ENCODE peak calls at places on chromosomes 2 and 18, in four cellular contexts. E is SK-N-SH, C is HepG2, W is K562. F is an unnamed sample.
A peak's percentile ranks its signal among the peaks of the same experiment; 100 is the strongest.

GRCh38 chr2:83587309-83587708 is 871.8 kb downstream of the SUCLG1 start:
- DNase-seq in E (no peak), C (no peak), W (no peak), F (no peak)

GRCh38 chr2:148745151-148745851 is 100.8 kb downstream of the EPC2 start:
- DNase-seq in W (no peak), E (no peak), C (no peak), F (no peak)

GRCh38 chr2:156190532-156190931 is 142.0 kb downstream of the NR4A2 start:
- DNase-seq in C (no peak), W (no peak), E (no peak), F (no peak)

GRCh38 chr2:200054681-200055468 is 99.5 kb downstream of the MAIP1 start:
- DNase-seq in W (no peak), C (peak; percentile 47), E (no peak), F (peak; percentile 83)

GRCh38 chr2:106104332-106105062 is 89.6 kb downstream of the UXS1 start:
- DNase-seq in W (peak; percentile 79), C (peak; percentile 72), E (peak; percentile 81), F (peak; percentile 65)

GRCh38 chr2:197873293-197873701 is 68.9 kb downstream of the PLCL1 start:
- DNase-seq in W (no peak), C (no peak), E (no peak), F (peak; percentile 19)

GRCh38 chr18:27461957-27462356 is 276.8 kb upstream of the CHST9 start:
- DNase-seq in W (peak; percentile 21), C (no peak), E (no peak), F (no peak)

GRCh38 chr2:98608962-98609604 is 694 bp downstream of the UNC50 start:
- DNase-seq in E (peak; percentile 71), C (no peak), W (peak; percentile 35), F (peak; percentile 16)

GRCh38 chr2:61220768-61221167 is 58.8 kb downstream of the C2orf74 start:
- DNase-seq in C (no peak), W (no peak), E (no peak), F (no peak)
- TF ChIP-seq MAX in C (no peak), W (no peak), E (no peak), F (no peak)

GRCh38 chr2:206836722-206837121 is 71.3 kb downstream of the FASTKD2 start:
- DNase-seq in C (no peak), W (no peak), E (no peak), F (no peak)
- TF ChIP-seq FOXJ3 in C (no peak), W (no peak), E (no peak), F (no peak)

DNA sequence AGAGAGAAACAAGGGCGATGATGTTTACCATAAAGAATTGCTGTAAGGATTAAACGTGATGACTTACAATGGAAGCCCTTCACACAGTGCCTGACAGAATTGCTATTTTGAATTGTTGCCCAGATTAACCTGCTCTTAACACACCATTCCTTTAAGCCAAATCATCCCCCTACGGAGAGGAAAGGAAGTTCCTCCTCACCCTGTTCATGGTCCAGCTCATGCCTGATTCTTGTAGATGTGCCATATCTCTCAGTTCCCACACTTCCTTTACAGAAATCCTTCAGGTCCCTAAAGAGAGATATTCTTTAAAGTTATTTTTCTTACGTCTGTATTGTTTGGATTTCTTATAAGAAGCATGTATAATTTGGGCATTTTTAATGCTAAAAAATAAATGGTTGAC is 127.5 kb upstream of the DAPL1 start:
- DNase-seq in C (no peak), W (no peak), E (no peak), F (no peak)
- TF ChIP-seq MAX in C (no peak), W (no peak), E (no peak), F (no peak)

GRCh38 chr18:47771922-47772321 is 158.5 kb downstream of the SMAD2 start:
- DNase-seq in C (no peak), E (no peak), W (no peak), F (no peak)
- TF ChIP-seq FOXJ3 in C (no peak), E (no peak), W (no peak), F (no peak)

GRCh38 chr2:62319061-62319460 is 123.1 kb downstream of the B3GNT2 start:
- DNase-seq in W (no peak), E (no peak), C (no peak), F (no peak)
- TF ChIP-seq MAX in W (no peak), E (no peak), C (no peak), F (no peak)

GRCh38 chr2:235485362-235485761 is 8.5 kb upstream of the AGAP1 start:
- DNase-seq in E (no peak), C (no peak), W (peak; percentile 39), F (no peak)
- TF ChIP-seq FOXJ3 in E (no peak), C (no peak), W (no peak), F (no peak)

DNA sequence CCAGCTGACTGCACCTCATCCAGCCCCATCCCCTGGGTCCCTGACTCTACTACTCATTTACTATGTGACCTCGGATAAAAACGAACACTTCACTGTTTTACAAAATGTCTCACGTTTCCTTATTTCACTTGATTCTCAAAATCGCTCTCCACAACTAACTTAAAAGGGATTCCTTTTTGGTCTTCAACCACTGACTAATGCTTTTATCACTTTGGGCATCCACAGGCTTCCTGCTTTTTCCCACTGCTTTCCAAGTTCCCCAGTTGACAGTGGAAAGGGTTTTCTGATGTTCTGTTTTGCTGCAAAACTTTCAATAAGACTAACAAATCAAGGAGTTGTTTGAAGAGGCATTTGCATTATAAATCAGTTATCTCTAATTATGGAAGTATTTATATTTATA is 24.1 kb downstream of the EIF2AK3 start:
- DNase-seq in W (no peak), C (no peak), E (no peak), F (no peak)
- TF ChIP-seq MAX in W (no peak), C (no peak), E (no peak), F (no peak)

GRCh38 chr2:201888476-201888875 is 82.1 kb downstream of the CDK15 start:
- DNase-seq in E (no peak), W (no peak), C (no peak), F (no peak)

GRCh38 chr2:201886504-201886903 is 80.2 kb downstream of the CDK15 start:
- DNase-seq in W (no peak), C (no peak), E (no peak), F (no peak)

GRCh38 chr2:201891676-201892075 is 85.3 kb downstream of the CDK15 start:
- DNase-seq in W (no peak), C (no peak), E (no peak), F (no peak)

GRCh38 chr2:201890447-201890846 is 84.1 kb downstream of the CDK15 start:
- DNase-seq in W (no peak), C (no peak), E (no peak), F (no peak)

GRCh38 chr2:201887851-201888451 is 81.6 kb downstream of the CDK15 start:
- DNase-seq in C (no peak), E (no peak), W (no peak), F (no peak)
- TF ChIP-seq FOXJ3 in C (no peak), E (no peak), W (no peak), F (no peak)

DNA sequence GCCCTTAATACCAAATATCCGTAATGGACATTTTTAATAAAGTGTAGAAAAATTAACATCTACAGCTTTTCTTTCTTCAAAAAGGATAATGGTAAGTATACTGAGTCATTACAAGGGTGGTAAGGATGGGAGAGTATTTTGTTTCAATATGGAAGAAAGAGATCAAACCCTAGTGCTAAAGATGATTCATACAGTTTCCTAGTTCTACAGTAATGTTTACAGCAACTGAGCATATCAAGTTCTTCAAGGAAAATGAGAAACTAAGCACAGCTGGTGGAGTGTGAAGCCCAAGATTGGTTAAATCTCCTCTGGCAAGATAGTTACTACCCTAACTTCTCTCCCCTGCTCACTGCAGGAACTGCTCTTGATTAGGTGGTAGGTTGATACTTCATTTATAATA is 467.5 kb downstream of the XIRP2 start:
- DNase-seq in W (no peak), C (no peak), E (no peak), F (no peak)
- TF ChIP-seq MAX in W (no peak), C (no peak), E (no peak), F (no peak)